ENCODE peak calls at places on chromosomes 7 and 10, in nine cellular contexts. J is PC-3, G is H9, C is HCT116, H is IMR-90, K is mammary epithelial cell, U is osteoblast, Z is fibroblast of lung, E is MM.1S. O is an unnamed sample.

GRCh38 chr7:124276005-124276606 is 243.2 kb upstream of the TMEM229A start:
- DNase-seq in K (peak), H (peak), G (peak), C (peak), J (peak), U (no peak), E (peak), Z (peak), O (no peak)

GRCh38 chr10:86734209-86734988 is 22.0 kb upstream of the BMPR1A start:
- DNase-seq in Z (no peak), H (no peak), E (no peak), G (no peak), J (no peak), U (peak), C (no peak), K (no peak), O (no peak)

GRCh38 chr7:49398730-49399129 is 374.7 kb upstream of the VWC2 start:
- DNase-seq in J (peak), E (peak), U (no peak), Z (no peak), H (no peak), C (no peak), G (no peak), K (peak), O (peak)

GRCh38 chr10:71159892-71160291 is 52.5 kb upstream of the UNC5B start:
- DNase-seq in U (no peak), C (no peak), G (no peak), K (no peak), E (no peak), J (no peak), Z (no peak), H (no peak), O (no peak)

GRCh38 chr10:84155521-84155920 is 16.2 kb downstream of the GHITM start:
- DNase-seq in U (no peak), E (no peak), G (no peak), Z (no peak), H (no peak), K (no peak), C (no peak), J (no peak), O (no peak)

GRCh38 chr7:47473499-47474210 is 108.3 kb downstream of the TNS3 start:
- DNase-seq in Z (no peak), G (no peak), C (no peak), U (peak), E (peak), J (no peak), K (no peak), H (peak), O (peak)

GRCh38 chr10:9562001-9562505 is 1455.6 kb upstream of the CELF2 start:
- DNase-seq in U (no peak), G (no peak), H (no peak), C (no peak), K (no peak), E (no peak), Z (no peak), J (no peak), O (no peak)

GRCh38 chr7:83065714-83066113 is 97.0 kb downstream of the PCLO start:
- DNase-seq in H (no peak), U (no peak), K (peak), C (no peak), Z (peak), E (no peak), G (no peak), J (no peak), O (no peak)

GRCh38 chr10:100370561-100370975 is 23.5 kb downstream of the SCD start:
- DNase-seq in H (peak), C (peak), E (peak), K (peak), G (no peak), U (no peak), J (peak), Z (peak), O (peak)

GRCh38 chr7:25565949-25566348 is 337.7 kb upstream of the NPVF start:
- DNase-seq in C (peak), Z (peak), H (peak), K (peak), U (peak), G (peak), J (peak), E (peak), O (peak)

GRCh38 chr7:151809156-151809863 is 67.6 kb downstream of the PRKAG2 start:
- DNase-seq in J (no peak), C (no peak), U (no peak), H (no peak), E (no peak), Z (no peak), K (no peak), G (no peak), O (no peak)

GRCh38 chr10:112332509-112333228 is 41.2 kb upstream of the ACSL5 start:
- DNase-seq in K (no peak), Z (no peak), C (peak), E (no peak), G (no peak), H (no peak), J (no peak), U (no peak), O (peak)

GRCh38 chr7:32479574-32480200 is 10.5 kb downstream of the LSM5 start:
- DNase-seq in H (peak), K (peak), U (peak), G (no peak), J (peak), Z (peak), E (peak), C (peak), O (peak)

GRCh38 chr10:122588381-122588780 is 27.8 kb downstream of the DMBT1 start:
- DNase-seq in Z (no peak), H (no peak), J (no peak), G (no peak), K (no peak), C (no peak), E (no peak), U (no peak), O (no peak)

GRCh38 chr10:28587270-28587969 is 54.5 kb downstream of the WAC start:
- DNase-seq in H (peak), C (no peak), E (no peak), U (peak), G (no peak), J (no peak), Z (peak), K (no peak), O (peak)

GRCh38 chr10:69492746-69493462 is 41.6 kb downstream of the TSPAN15 start:
- DNase-seq in Z (no peak), C (no peak), E (no peak), G (no peak), J (no peak), U (peak), H (no peak), K (no peak), O (no peak)

GRCh38 chr10:96524745-96525144 is 11.0 kb upstream of the TLL2 start:
- DNase-seq in U (no peak), K (no peak), H (no peak), E (no peak), J (no peak), Z (no peak), G (no peak), C (no peak), O (no peak)

GRCh38 chr7:115096262-115096661 is 174.4 kb downstream of the MDFIC start:
- DNase-seq in H (no peak), C (no peak), K (no peak), J (no peak), Z (no peak), U (no peak), G (no peak), E (no peak), O (no peak)

GRCh38 chr7:23956769-23957556 is 246.9 kb downstream of the STK31 start:
- DNase-seq in Z (no peak), K (no peak), J (peak), H (peak), U (no peak), E (no peak), C (no peak), G (no peak), O (no peak)

GRCh38 chr7:97845622-97846203 is 26.5 kb downstream of the ASNS start:
- DNase-seq in E (peak), K (no peak), Z (peak), H (peak), J (peak), C (peak), G (no peak), U (peak), O (peak)

GRCh38 chr7:51066405-51066882 is 250.2 kb downstream of the COBL start:
- DNase-seq in C (no peak), Z (no peak), K (no peak), H (no peak), G (no peak), J (no peak), E (no peak), U (no peak), O (no peak)

GRCh38 chr10:71548494-71548846 is 151.8 kb downstream of the CDH23 start:
- DNase-seq in E (peak), C (no peak), K (no peak), G (no peak), J (peak), Z (no peak), U (peak), H (peak), O (peak)

GRCh38 chr10:69446650-69447151 is 4.6 kb upstream of the TSPAN15 start:
- DNase-seq in K (peak), E (no peak), G (no peak), Z (peak), C (peak), H (peak), U (no peak), J (peak), O (peak)

GRCh38 chr10:116787018-116787674 is 44.8 kb upstream of the HSPA12A start:
- DNase-seq in E (no peak), U (no peak), Z (no peak), C (no peak), G (no peak), H (no peak), K (no peak), J (no peak), O (no peak)

GRCh38 chr7:101121996-101122932 is 4.6 kb upstream of the SERPINE1 start:
- DNase-seq in K (peak), U (peak), E (no peak), Z (peak), H (peak), J (peak), C (peak), G (peak), O (peak)

GRCh38 chr7:35906191-35906908 is 105.5 kb downstream of the SEPTIN7 start:
- DNase-seq in Z (peak), H (peak), K (peak), C (peak), U (no peak), J (peak), G (peak), E (peak), O (peak)

GRCh38 chr7:76354516-76354915 is 4.3 kb downstream of the YWHAG start:
- DNase-seq in E (no peak), H (no peak), Z (no peak), J (no peak), C (no peak), K (no peak), G (no peak), U (no peak), O (no peak)

GRCh38 chr7:22860784-22861482 is 38.3 kb upstream of the TOMM7 start:
- DNase-seq in U (no peak), C (no peak), Z (no peak), E (no peak), H (no peak), K (peak), J (peak), G (no peak), O (no peak)

GRCh38 chr10:71957546-71958275 is 6.5 kb upstream of the CHST3 start:
- DNase-seq in G (no peak), E (no peak), K (no peak), C (no peak), J (no peak), Z (no peak), H (no peak), U (no peak), O (peak)

GRCh38 chr10:988667-989545 is 672 bp downstream of the GTPBP4 start:
- DNase-seq in U (no peak), J (no peak), E (no peak), H (peak), Z (peak), G (peak), K (peak), C (no peak), O (peak)

GRCh38 chr10:127449491-127449890 is 99.6 kb upstream of the NPS start:
- DNase-seq in H (no peak), G (no peak), U (no peak), E (no peak), C (no peak), J (no peak), K (no peak), Z (no peak), O (no peak)

GRCh38 chr10:34808789-34809745 is 6.0 kb downstream of the PARD3 start:
- DNase-seq in K (no peak), Z (peak), U (peak), J (no peak), H (peak), G (peak), E (peak), C (no peak), O (peak)

GRCh38 chr7:157638563-157638962 is 301.8 kb downstream of the DNAJB6 start:
- DNase-seq in Z (no peak), U (peak), K (no peak), C (no peak), H (no peak), G (no peak), J (no peak), E (no peak), O (no peak)

GRCh38 chr7:17299477-17299991 is 1.1 kb downstream of the AHR start:
- DNase-seq in K (peak), H (peak), E (peak), Z (peak), G (no peak), U (peak), C (no peak), J (peak), O (peak)

GRCh38 chr7:70189261-70189660 is 591.0 kb downstream of the AUTS2 start:
- DNase-seq in Z (no peak), J (no peak), E (no peak), U (no peak), K (no peak), G (no peak), C (no peak), H (no peak), O (peak)

GRCh38 chr7:2373646-2374045 is 19.0 kb downstream of the EIF3B start:
- DNase-seq in G (no peak), K (no peak), E (no peak), H (no peak), C (no peak), Z (no peak), U (no peak), J (no peak), O (no peak)

GRCh38 chr10:117896517-117896916 is 150.2 kb downstream of the RAB11FIP2 start:
- DNase-seq in G (no peak), U (no peak), J (no peak), Z (no peak), C (no peak), H (no peak), K (no peak), E (no peak), O (no peak)
- H2AFZ ChIP-seq in G (no peak), U (no peak), J (no peak), Z (no peak), C (no peak), H (no peak), K (no peak), E (no peak), O (no peak)

GRCh38 chr10:14474656-14475055 is 143.9 kb upstream of the FRMD4A start:
- DNase-seq in G (no peak), C (no peak), J (no peak), U (no peak), E (peak), K (no peak), H (peak), Z (peak), O (no peak)

GRCh38 chr10:14478639-14479038 is 147.9 kb upstream of the FRMD4A start:
- DNase-seq in E (peak), H (peak), U (peak), Z (peak), G (peak), J (peak), C (peak), K (peak), O (peak)

GRCh38 chr10:14477408-14477710 is 146.6 kb upstream of the FRMD4A start:
- DNase-seq in Z (peak), C (no peak), H (peak), U (no peak), K (no peak), E (no peak), J (no peak), G (no peak), O (peak)

GRCh38 chr10:14478201-14478600 is 147.5 kb upstream of the FRMD4A start:
- DNase-seq in K (no peak), Z (no peak), U (no peak), H (no peak), E (no peak), G (no peak), J (no peak), C (no peak), O (no peak)

DNA sequence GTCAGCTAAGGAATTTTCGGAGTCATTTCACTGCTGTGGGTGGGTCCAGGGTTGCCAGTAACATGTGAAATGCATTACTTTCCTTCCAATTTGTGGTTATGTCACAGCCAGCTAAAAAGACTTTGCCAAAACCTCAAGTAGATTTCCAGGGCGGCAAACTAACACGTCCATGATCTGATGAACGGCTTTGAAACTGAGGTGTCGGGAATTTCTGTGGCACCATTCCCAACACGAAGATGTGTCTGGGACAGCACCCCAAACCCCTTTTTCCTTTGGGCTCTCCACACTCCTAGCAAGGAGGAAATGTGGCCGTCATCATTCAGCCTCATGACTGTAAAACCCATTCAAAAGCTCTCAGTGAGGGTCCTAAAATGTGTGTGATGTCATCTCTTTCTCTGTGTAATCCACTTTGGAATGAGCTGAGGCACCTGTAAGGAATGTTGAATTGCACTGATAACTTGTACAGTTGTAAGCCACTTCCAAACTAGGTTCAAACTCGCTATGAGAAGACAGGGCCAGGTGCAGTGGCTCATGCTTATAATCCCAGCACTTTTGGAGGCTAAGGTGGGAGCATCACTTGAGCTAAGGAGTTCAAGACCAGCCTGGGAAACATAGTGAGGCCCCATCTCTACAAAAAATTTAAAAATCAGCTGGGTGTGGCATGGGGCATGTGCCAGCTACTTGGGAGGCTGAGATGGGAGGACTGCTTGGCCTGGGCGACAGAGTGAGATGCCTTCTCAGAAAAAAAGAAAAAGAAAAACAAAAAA is 146.1 kb upstream of the FRMD4A start:
- DNase-seq in G (no peak), U (no peak), Z (no peak), C (no peak), H (peak), K (peak), E (no peak), J (peak), O (peak)
- H2AFZ ChIP-seq in G (no peak), U (peak), Z (no peak), C (no peak), H (peak), K (peak), E (no peak), J (no peak), O (no peak)

GRCh38 chr10:98098247-98098646 is 36.2 kb upstream of the R3HCC1L start:
- DNase-seq in E (no peak), Z (no peak), U (no peak), C (no peak), K (no peak), G (no peak), H (no peak), J (no peak), O (no peak)
- H2AFZ ChIP-seq in E (no peak), Z (no peak), U (no peak), C (no peak), K (no peak), G (no peak), H (no peak), J (no peak), O (no peak)

GRCh38 chr7:122914812-122915211 is 28.6 kb upstream of the CADPS2 start:
- DNase-seq in Z (no peak), K (no peak), C (no peak), G (no peak), J (no peak), E (no peak), U (no peak), H (no peak), O (no peak)
- H2AFZ ChIP-seq in Z (no peak), K (no peak), C (no peak), G (no peak), J (no peak), E (no peak), U (no peak), H (no peak), O (no peak)

GRCh38 chr7:3892167-3892566 is 591.1 kb downstream of the SDK1 start:
- DNase-seq in U (no peak), J (no peak), H (peak), E (no peak), K (no peak), C (no peak), G (no peak), Z (no peak), O (no peak)

GRCh38 chr7:3893151-3893788 is 592.2 kb downstream of the SDK1 start:
- DNase-seq in K (no peak), G (no peak), C (no peak), Z (no peak), U (no peak), E (no peak), J (no peak), H (no peak), O (no peak)

GRCh38 chr7:3893789-3894153 is 592.7 kb downstream of the SDK1 start:
- DNase-seq in H (no peak), E (no peak), Z (no peak), G (no peak), K (no peak), J (no peak), C (no peak), U (no peak), O (no peak)

GRCh38 chr7:3895341-3895740 is 594.3 kb downstream of the SDK1 start:
- DNase-seq in J (no peak), Z (no peak), U (no peak), K (no peak), C (no peak), H (no peak), E (no peak), G (no peak), O (no peak)

DNA sequence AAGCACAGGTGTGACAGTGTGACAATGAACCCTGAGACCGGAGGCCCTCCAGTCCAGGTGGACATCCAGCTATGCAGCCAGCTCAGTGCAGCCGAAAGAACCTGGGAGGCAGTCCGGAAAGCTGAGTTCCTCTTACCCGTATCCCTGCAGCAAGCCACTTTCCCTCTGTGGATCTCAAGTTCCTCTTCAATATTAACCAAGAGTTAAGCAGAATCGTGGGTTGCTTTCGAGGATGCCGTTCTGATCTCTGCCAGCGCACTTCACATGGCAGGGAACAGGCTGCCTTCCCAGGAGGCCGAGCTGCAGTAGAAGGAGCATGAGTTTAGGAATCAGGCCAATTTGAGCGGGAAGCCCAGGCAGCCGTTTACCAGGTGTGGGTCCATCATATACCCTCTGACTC is 591.6 kb downstream of the SDK1 start:
- DNase-seq in G (no peak), Z (no peak), C (no peak), H (no peak), U (no peak), J (no peak), E (no peak), K (no peak), O (no peak)
- H2AFZ ChIP-seq in G (no peak), Z (no peak), C (no peak), H (no peak), U (no peak), J (no peak), E (no peak), K (no peak), O (no peak)

GRCh38 chr7:71271203-71271602 is 139.3 kb downstream of the GALNT17 start:
- DNase-seq in J (no peak), C (no peak), K (no peak), G (no peak), Z (no peak), E (no peak), H (no peak), U (no peak), O (no peak)
- H2AFZ ChIP-seq in J (no peak), C (no peak), K (no peak), G (no peak), Z (no peak), E (no peak), H (no peak), U (no peak), O (no peak)

GRCh38 chr7:108046952-108047506 is 44.1 kb upstream of the LAMB1 start:
- DNase-seq in J (no peak), K (peak), H (no peak), U (no peak), Z (no peak), G (no peak), E (no peak), C (no peak), O (no peak)

GRCh38 chr7:108049962-108050361 is 47.0 kb upstream of the LAMB1 start:
- DNase-seq in J (no peak), C (no peak), U (no peak), G (no peak), K (no peak), H (no peak), Z (no peak), E (peak), O (no peak)

GRCh38 chr7:108045669-108046068 is 42.7 kb upstream of the LAMB1 start:
- DNase-seq in E (no peak), Z (peak), H (peak), K (no peak), U (no peak), C (no peak), G (no peak), J (no peak), O (no peak)

GRCh38 chr7:108048422-108048821 is 45.5 kb upstream of the LAMB1 start:
- DNase-seq in C (no peak), G (no peak), E (no peak), K (no peak), H (no peak), U (no peak), J (no peak), Z (no peak), O (no peak)

GRCh38 chr7:108045154-108045553 is 42.2 kb upstream of the LAMB1 start:
- DNase-seq in E (no peak), G (no peak), Z (peak), H (peak), K (no peak), U (no peak), C (no peak), J (no peak), O (no peak)
- H2AFZ ChIP-seq in E (no peak), G (no peak), Z (no peak), H (no peak), K (no peak), U (peak), C (no peak), J (no peak), O (no peak)